ENCODE peak calls at places on chromosomes 6 and 20, in four cellular contexts. H is ascending aorta, V is fibroblast of lung, Z is SK-N-SH. S is an unnamed sample. For H3K4me1 and H3K27me3, the result is how much of the 10 kb centered on the place peaks cover.

GRCh38 chr6:33430991-33431879 is 11.4 kb downstream of the SYNGAP1 start:
- DNase-seq in H (no peak), V (peak), Z (peak), S (peak)

GRCh38 chr6:163730496-163731210 is 316.1 kb downstream of the QKI start:
- DNase-seq in H (no peak), V (no peak), Z (no peak), S (no peak)

GRCh38 chr20:36339646-36340592 is 33.8 kb downstream of the DLGAP4 start:
- DNase-seq in H (no peak), V (no peak), Z (no peak), S (no peak)

GRCh38 chr6:106973018-106973840 is 1.3 kb downstream of the CD24 start:
- DNase-seq in H (no peak), V (peak), Z (peak), S (no peak)

GRCh38 chr20:59624401-59624800 is 20.1 kb downstream of the PHACTR3 start:
- DNase-seq in H (no peak), V (no peak), Z (no peak), S (no peak)

GRCh38 chr6:5087389-5087788 is 2.2 kb downstream of the PPP1R3G start:
- DNase-seq in H (no peak), V (no peak), Z (no peak), S (no peak)

GRCh38 chr20:52975024-52975732 is 3.0 kb downstream of the TSHZ2 start:
- DNase-seq in H (no peak), V (peak), Z (peak), S (no peak)

GRCh38 chr20:40980106-40980827 is 48.4 kb upstream of the TOP1 start:
- DNase-seq in H (no peak), V (no peak), Z (no peak), S (no peak)

GRCh38 chr6:42394881-42395620 is 56.7 kb downstream of the TRERF1 start:
- DNase-seq in H (no peak), V (no peak), Z (no peak), S (no peak)

GRCh38 chr6:163391983-163392382 is 22.5 kb upstream of the QKI start:
- DNase-seq in H (no peak), V (peak), Z (no peak), S (no peak)

GRCh38 chr6:12354499-12354898 is 64.3 kb downstream of the EDN1 start:
- DNase-seq in H (no peak), V (peak), Z (no peak), S (no peak)

GRCh38 chr6:155310596-155310995 is 3.7 kb downstream of the TFB1M start:
- DNase-seq in H (no peak), V (peak), Z (no peak), S (no peak)

GRCh38 chr6:88626460-88626859 is 337.0 kb downstream of the RNGTT start:
- DNase-seq in H (no peak), V (peak), Z (no peak), S (no peak)

GRCh38 chr6:135604035-135604865 is 106.7 kb upstream of the AHI1 start:
- DNase-seq in H (no peak), V (no peak), Z (no peak), S (no peak)

GRCh38 chr6:13146429-13146828 is 181.9 kb downstream of the TBC1D7 start:
- DNase-seq in H (no peak), V (no peak), Z (no peak), S (peak)

GRCh38 chr20:41365785-41366545 is 653 bp downstream of the EMILIN3 start:
- DNase-seq in H (no peak), V (no peak), Z (peak), S (no peak)

GRCh38 chr6:3013486-3013885 is 13.8 kb downstream of the NQO2 start:
- DNase-seq in H (no peak), V (peak), Z (no peak), S (no peak)

GRCh38 chr6:124026645-124027044 is 223.0 kb downstream of the NKAIN2 start:
- DNase-seq in H (no peak), V (no peak), Z (no peak), S (no peak)

GRCh38 chr6:4125933-4126864 is 9.2 kb downstream of the ECI2 start:
- DNase-seq in H (no peak), V (peak), Z (no peak), S (no peak)

GRCh38 chr20:47318596-47319516 is 37.6 kb downstream of the ZMYND8 start:
- DNase-seq in H (peak), V (peak), Z (peak), S (peak)

GRCh38 chr20:47318027-47318595 is 38.4 kb downstream of the ZMYND8 start:
- DNase-seq in H (no peak), V (peak), Z (no peak), S (no peak)

GRCh38 chr20:47315339-47315662 is 41.2 kb downstream of the ZMYND8 start:
- DNase-seq in H (no peak), V (no peak), Z (no peak), S (no peak)

GRCh38 chr20:47316776-47317126 is 39.7 kb downstream of the ZMYND8 start:
- DNase-seq in H (no peak), V (no peak), Z (no peak), S (no peak)

DNA sequence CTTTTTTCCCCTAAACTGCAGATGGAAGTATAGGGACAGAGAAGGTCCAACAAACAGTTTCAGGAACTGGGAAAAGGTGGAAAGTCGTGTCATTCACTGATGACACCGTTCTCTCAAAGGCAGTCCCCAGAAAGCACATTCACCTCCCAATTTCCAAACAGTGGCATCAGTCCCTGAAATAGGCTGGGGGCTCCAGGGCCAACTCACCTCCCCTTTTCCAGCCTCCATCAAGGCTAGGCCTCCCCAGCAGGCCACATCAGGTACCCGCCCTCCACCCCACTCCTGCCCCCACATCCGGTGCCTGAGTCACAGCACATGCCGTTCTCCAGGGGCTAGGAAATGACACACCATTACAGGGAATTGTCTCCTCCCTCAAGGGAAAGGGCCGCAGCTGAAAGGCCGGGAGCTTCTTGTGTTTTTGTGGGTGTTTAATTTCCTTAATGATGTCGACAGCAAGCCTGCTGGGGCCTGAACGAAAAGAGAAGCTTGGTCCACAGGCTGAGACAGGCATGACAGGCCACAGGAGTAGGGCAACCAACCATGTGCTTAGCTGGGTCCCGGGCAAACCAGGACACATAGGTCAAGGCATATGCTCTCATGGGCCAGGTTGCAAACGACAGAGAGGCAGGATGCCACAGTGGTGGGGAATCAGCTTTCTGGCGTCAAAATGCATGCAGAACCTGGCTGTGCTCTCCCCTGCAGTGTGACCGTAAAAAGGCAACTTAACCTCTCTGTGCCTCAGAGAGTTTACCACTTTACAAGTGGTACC is 39.2 kb downstream of the ZMYND8 start:
- DNase-seq in H (peak), V (peak), Z (no peak), S (peak)
- H3K4me1 ChIP-seq in H (half or more), V (under half), Z (half or more), S (under half)

DNA sequence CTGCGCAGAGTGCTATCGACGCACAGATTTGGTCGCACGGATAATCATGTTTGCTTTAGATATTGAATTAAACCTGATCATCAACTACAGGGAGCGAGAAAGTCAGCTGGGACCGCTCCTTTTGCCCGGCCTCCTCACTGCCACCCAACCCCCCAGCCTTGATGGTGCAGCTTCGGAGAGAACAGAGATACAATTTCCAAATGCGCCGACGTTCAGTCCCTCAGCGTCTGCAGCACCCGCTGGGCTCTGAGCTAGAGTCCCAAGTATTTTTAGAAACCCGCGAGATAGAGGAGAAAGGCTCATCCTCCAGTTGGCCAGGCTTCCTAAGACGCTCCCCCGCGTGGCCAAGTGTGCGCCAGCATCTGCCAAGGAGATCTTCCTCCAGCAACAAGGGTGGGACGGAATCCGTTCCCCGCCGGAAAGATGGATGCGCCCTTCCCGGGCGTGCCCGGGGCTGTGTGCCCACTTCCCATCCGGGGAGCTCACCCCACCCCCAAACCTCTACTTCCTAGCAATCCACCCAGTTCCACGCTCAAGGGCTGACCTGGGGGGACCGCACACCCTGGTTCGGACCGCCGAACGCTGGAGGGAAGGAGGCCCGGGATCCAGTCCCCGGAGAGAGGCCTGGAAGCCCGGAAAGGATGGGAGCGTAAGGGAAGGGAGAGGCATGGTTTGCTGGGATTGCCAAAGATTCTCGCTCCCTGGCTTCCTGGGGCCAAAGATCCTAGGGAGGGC is 4.1 kb downstream of the NKX2-2 start:
- DNase-seq in H (no peak), V (peak), Z (peak), S (no peak)
- H3K27me3 ChIP-seq in H (under half), V (half or more), Z (half or more), S (under half)

GRCh38 chr6:89954721-89955148 is 60.5 kb downstream of the GJA10 start:
- DNase-seq in H (no peak), V (no peak), Z (no peak), S (no peak)
- H3K4me1 ChIP-seq in H (under half), V (under half), Z (under half), S (under half)

GRCh38 chr6:89888138-89888514 is 6.1 kb upstream of the GJA10 start:
- DNase-seq in H (no peak), V (no peak), Z (no peak), S (no peak)
- H3K27me3 ChIP-seq in H (under half), V (under half), Z (under half), S (under half)

DNA sequence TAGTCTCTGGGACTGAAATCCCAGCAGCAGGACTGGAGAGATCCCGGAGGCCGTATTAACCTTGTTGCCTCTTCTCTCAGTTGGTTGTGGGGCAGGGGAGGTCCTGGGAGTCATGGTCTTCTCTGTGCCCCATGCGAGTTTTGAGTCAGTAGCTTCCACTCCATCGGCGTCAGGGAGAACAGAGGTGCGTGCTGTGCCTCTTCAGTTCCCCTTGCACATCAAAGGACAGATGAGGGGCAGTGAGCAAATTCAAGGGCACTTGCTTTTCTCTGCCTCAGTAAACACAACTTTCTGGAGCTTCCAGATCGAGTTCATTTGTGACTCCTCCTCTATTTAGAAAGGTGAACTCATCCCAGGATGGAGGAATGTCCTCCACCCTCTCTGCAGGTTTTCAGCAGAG is 48.6 kb downstream of the MOCS1 start:
- DNase-seq in H (no peak), V (no peak), Z (no peak), S (no peak)
- H3K4me1 ChIP-seq in H (half or more), V (under half), Z (under half), S (half or more)

GRCh38 chr20:62763404-62763803 is 32.9 kb upstream of the MRGBP start:
- DNase-seq in H (no peak), V (no peak), Z (no peak), S (no peak)
- H3K27me3 ChIP-seq in H (under half), V (under half), Z (under half), S (under half)

GRCh38 chr6:137711929-137712328 is 155.1 kb upstream of the TNFAIP3 start:
- DNase-seq in H (no peak), V (no peak), Z (no peak), S (no peak)
- H3K4me1 ChIP-seq in H (under half), V (under half), Z (under half), S (under half)

S was measured in SJCRH30.